ENCODE peak calls at places on chromosomes 11 and 22, in five cellular contexts. L is pancreas, I is Panc1, Y is H1, C is right lobe of liver. S is an unnamed sample. For H3K36me3 and H3K4me1, the result is how much of the 10 kb centered on the place peaks cover.

GRCh38 chr11:36367806-36368680 is 72.0 kb downstream of the PRR5L start:
- DNase-seq in I (no peak), L (no peak), Y (no peak), C (no peak), S (no peak)

GRCh38 chr11:35045219-35045819 is 93.7 kb upstream of the CD44 start:
- DNase-seq in L (no peak), I (no peak), C (no peak), Y (no peak), S (peak)

GRCh38 chr11:48013269-48013901 is 33.0 kb downstream of the PTPRJ start:
- DNase-seq in L (peak), Y (no peak), C (peak), I (no peak), S (no peak)

GRCh38 chr11:8368772-8369171 is 105.1 kb upstream of the LMO1 start:
- DNase-seq in Y (no peak), L (peak), I (no peak), C (no peak), S (no peak)

GRCh38 chr11:102256251-102256650 is 61.0 kb upstream of the BIRC3 start:
- DNase-seq in I (no peak), Y (no peak), C (no peak), L (no peak), S (no peak)

GRCh38 chr22:22881116-22882032 is 6.2 kb upstream of the IGLL5 start:
- DNase-seq in C (no peak), L (no peak), Y (no peak), I (no peak), S (no peak)

GRCh38 chr11:11366793-11367192 is 13.7 kb upstream of the CSNK2A3 start:
- DNase-seq in C (no peak), L (no peak), I (no peak), Y (no peak), S (no peak)

GRCh38 chr11:64802370-64803162 is 448 bp downstream of the MAP4K2 start:
- DNase-seq in I (no peak), C (no peak), L (no peak), Y (no peak), S (peak)

GRCh38 chr11:8056810-8057463 is 24.1 kb upstream of the TUB start:
- DNase-seq in I (no peak), Y (no peak), C (no peak), L (peak), S (peak)

GRCh38 chr11:123543796-123544195 is 110.6 kb downstream of the SCN3B start:
- DNase-seq in L (no peak), I (no peak), C (no peak), Y (no peak), S (no peak)

GRCh38 chr11:67352546-67353316 is 615 bp downstream of the POLD4 start:
- DNase-seq in Y (no peak), L (no peak), C (peak), I (no peak), S (no peak)

GRCh38 chr11:44848963-44849350 is 101.7 kb downstream of the TP53I11 start:
- DNase-seq in C (no peak), Y (no peak), L (no peak), I (no peak), S (no peak)

GRCh38 chr22:45008853-45009751 is 703 bp downstream of the PHF21B start:
- DNase-seq in L (peak), C (no peak), Y (no peak), I (no peak), S (no peak)

GRCh38 chr11:19419021-19419750 is 178.4 kb upstream of the E2F8 start:
- DNase-seq in I (no peak), Y (no peak), L (no peak), C (no peak), S (no peak)

GRCh38 chr11:80163011-80163410 is 722.2 kb upstream of the TENM4 start:
- DNase-seq in I (no peak), C (no peak), L (no peak), Y (no peak), S (no peak)

GRCh38 chr11:127986073-127986472 is 601.3 kb downstream of the ETS1 start:
- DNase-seq in Y (no peak), L (no peak), I (no peak), C (no peak), S (no peak)

GRCh38 chr11:134555510-134555909 is 143.5 kb upstream of the B3GAT1 start:
- DNase-seq in Y (no peak), I (no peak), C (no peak), L (no peak), S (no peak)

GRCh38 chr11:92357344-92357743 is 132.7 kb downstream of the FAT3 start:
- DNase-seq in C (no peak), L (no peak), I (no peak), Y (no peak), S (no peak)

GRCh38 chr11:64842366-64842759 is 2.1 kb downstream of the CDC42BPG start:
- DNase-seq in Y (no peak), I (no peak), L (peak), C (no peak), S (no peak)

GRCh38 chr22:37052386-37053309 is 1.1 kb downstream of the KCTD17 start:
- DNase-seq in I (no peak), Y (no peak), C (peak), L (no peak), S (no peak)

GRCh38 chr22:38564669-38565068 is 5.3 kb downstream of the DMC1 start:
- DNase-seq in I (no peak), C (no peak), Y (no peak), L (no peak), S (no peak)

GRCh38 chr11:129618046-129618569 is 197.5 kb upstream of the TMEM45B start:
- DNase-seq in C (no peak), L (no peak), Y (no peak), I (no peak), S (no peak)

GRCh38 chr22:30667486-30668305 is at the start of gene DUSP18:
- DNase-seq in L (peak), Y (peak), C (peak), I (no peak), S (peak)

GRCh38 chr22:47299211-47299878 is 536.9 kb downstream of the TBC1D22A start:
- DNase-seq in L (no peak), I (no peak), Y (no peak), C (no peak), S (no peak)

GRCh38 chr11:129703846-129704245 is 111.8 kb upstream of the TMEM45B start:
- DNase-seq in L (no peak), C (no peak), Y (no peak), I (no peak), S (no peak)

GRCh38 chr11:71472357-71472885 is 19.4 kb downstream of the NADSYN1 start:
- DNase-seq in L (peak), Y (no peak), C (no peak), I (no peak), S (no peak)
- H3K36me3 ChIP-seq in L (under half), Y (under half), C (under half), I (under half), S (under half)

GRCh38 chr11:33719587-33719986 is 16.6 kb downstream of the CD59 start:
- DNase-seq in I (no peak), Y (no peak), L (no peak), C (no peak), S (no peak)

GRCh38 chr11:33722579-33723234 is 13.5 kb downstream of the CD59 start:
- DNase-seq in Y (no peak), C (no peak), I (no peak), L (no peak), S (no peak)

GRCh38 chr11:33723238-33723881 is 12.9 kb downstream of the CD59 start:
- DNase-seq in I (no peak), L (no peak), C (no peak), Y (no peak), S (no peak)

GRCh38 chr11:33721984-33722383 is 14.2 kb downstream of the CD59 start:
- DNase-seq in I (no peak), L (no peak), C (no peak), Y (no peak), S (no peak)

DNA sequence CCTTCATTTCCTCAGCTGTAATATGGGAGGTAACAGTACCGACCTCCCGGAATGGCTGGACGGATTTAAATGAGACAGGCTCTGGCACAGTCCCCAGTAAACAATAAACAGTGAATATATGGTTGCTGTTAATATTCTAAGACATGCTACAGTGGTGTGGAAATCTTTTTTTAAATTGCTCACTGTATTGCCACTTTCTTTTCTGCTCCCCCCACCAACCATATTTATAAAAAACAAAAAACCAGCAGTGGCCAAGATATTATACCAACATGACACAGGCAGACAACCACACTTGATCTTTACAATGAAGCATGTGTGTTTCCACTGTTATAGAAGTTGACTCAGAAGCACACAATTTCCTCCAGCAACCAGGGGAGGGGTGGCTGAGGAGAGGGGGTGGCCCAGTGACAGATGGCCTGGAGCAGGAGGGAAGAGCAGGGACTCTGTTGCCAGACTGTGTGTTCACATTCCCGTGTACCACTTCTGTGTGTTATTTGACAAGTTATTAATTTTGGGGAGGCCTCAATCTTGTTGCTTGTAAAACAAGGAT is 14.9 kb downstream of the CD59 start:
- DNase-seq in L (no peak), Y (no peak), I (no peak), C (no peak), S (no peak)
- H3K4me1 ChIP-seq in L (under half), Y (under half), I (half or more), C (under half), S (under half)

GRCh38 chr11:118768715-118769114 is 22.2 kb downstream of the DDX6 start:
- DNase-seq in L (no peak), C (no peak), Y (no peak), I (no peak), S (no peak)

GRCh38 chr11:118757881-118758399 is 33.0 kb downstream of the DDX6 start:
- DNase-seq in C (no peak), Y (no peak), I (no peak), L (no peak), S (no peak)

GRCh38 chr11:118766035-118766434 is 24.9 kb downstream of the DDX6 start:
- DNase-seq in Y (no peak), C (no peak), I (no peak), L (no peak), S (no peak)

GRCh38 chr11:118763038-118763437 is 27.9 kb downstream of the DDX6 start:
- DNase-seq in C (no peak), I (no peak), L (no peak), Y (no peak), S (no peak)
- H3K36me3 ChIP-seq in C (half or more), I (under half), L (half or more), Y (half or more), S (half or more)

GRCh38 chr22:40535189-40535512 is 101.4 kb downstream of the MRTFA start:
- DNase-seq in I (no peak), Y (no peak), L (no peak), C (no peak), S (no peak)
- H3K4me1 ChIP-seq in I (under half), Y (under half), L (under half), C (under half), S (under half)

GRCh38 chr22:31905356-31905755 is 39.0 kb upstream of the YWHAH start:
- DNase-seq in I (no peak), C (no peak), Y (no peak), L (no peak), S (no peak)
- H3K36me3 ChIP-seq in I (under half), C (under half), Y (under half), L (under half), S (under half)

GRCh38 chr22:19884954-19885751 is 30.5 kb upstream of the GNB1L start:
- DNase-seq in I (no peak), C (peak), Y (no peak), L (peak), S (no peak)

GRCh38 chr22:19880786-19881569 is 26.3 kb upstream of the GNB1L start:
- DNase-seq in L (peak), C (no peak), I (peak), Y (peak), S (no peak)

GRCh38 chr22:19879996-19880785 is 25.5 kb upstream of the GNB1L start:
- DNase-seq in C (no peak), Y (no peak), L (peak), I (no peak), S (no peak)

GRCh38 chr22:19884161-19884953 is 29.7 kb upstream of the GNB1L start:
- DNase-seq in Y (no peak), I (no peak), C (peak), L (peak), S (no peak)

GRCh38 chr22:19882446-19883381 is 28.0 kb upstream of the GNB1L start:
- DNase-seq in L (peak), C (peak), I (no peak), Y (no peak), S (no peak)
- H3K4me1 ChIP-seq in L (under half), C (under half), I (under half), Y (under half), S (under half)